ENCODE peak calls at places on chromosome 15, in four cellular contexts. P, E, S and W are unnamed samples.

GRCh38 chr15:90915808-90916440 is 12.8 kb downstream of the MAN2A2 start:
- DNase-seq in E (peak), S (no peak), P (no peak), W (peak)

GRCh38 chr15:82176528-82176927 is 86.0 kb downstream of the EFL1 start:
- DNase-seq in P (no peak), S (no peak), E (peak), W (no peak)

GRCh38 chr15:68436680-68437079 is 4.7 kb upstream of the ITGA11 start:
- DNase-seq in P (no peak), E (no peak), S (no peak), W (no peak)

GRCh38 chr15:101532865-101533264 is 43.4 kb upstream of the PCSK6 start:
- DNase-seq in E (no peak), P (no peak), S (no peak), W (no peak)

GRCh38 chr15:82571722-82572222 is 31.5 kb upstream of the RPS17 start:
- DNase-seq in P (no peak), S (no peak), E (peak), W (no peak)

GRCh38 chr15:93124126-93124525 is 35.1 kb upstream of the RGMA start:
- DNase-seq in E (no peak), P (no peak), S (no peak), W (no peak)

GRCh38 chr15:58146734-58147133 is 8.6 kb downstream of the AQP9 start:
- DNase-seq in P (no peak), S (no peak), E (no peak), W (peak)

GRCh38 chr15:74200394-74200793 is 2.2 kb downstream of the STRA6 start:
- DNase-seq in P (no peak), S (no peak), E (no peak), W (peak)

GRCh38 chr15:68304611-68305337 is 27.2 kb downstream of the FEM1B start:
- DNase-seq in E (no peak), S (no peak), P (no peak), W (no peak)

GRCh38 chr15:48634934-48635333 is 10.6 kb downstream of the FBN1 start:
- DNase-seq in S (no peak), P (no peak), E (no peak), W (no peak)

GRCh38 chr15:66863382-66864085 is 161.5 kb downstream of the SMAD6 start:
- DNase-seq in P (no peak), S (no peak), E (no peak), W (no peak)

GRCh38 chr15:80926126-80926525 is 63.5 kb downstream of the MESD start:
- DNase-seq in P (no peak), E (no peak), S (no peak), W (no peak)

GRCh38 chr15:57662802-57663201 is 43.7 kb upstream of the POLR2M start:
- DNase-seq in E (no peak), S (no peak), P (no peak), W (no peak)

GRCh38 chr15:28274211-28274610 is 47.8 kb downstream of the HERC2 start:
- DNase-seq in E (no peak), S (no peak), P (no peak), W (no peak)

GRCh38 chr15:89199734-89200133 is 21.6 kb downstream of the RLBP1 start:
- DNase-seq in S (no peak), P (no peak), E (no peak), W (no peak)

GRCh38 chr15:43887901-43888300 is 61.1 kb downstream of the WDR76 start:
- DNase-seq in P (no peak), E (no peak), S (no peak), W (no peak)

DNA sequence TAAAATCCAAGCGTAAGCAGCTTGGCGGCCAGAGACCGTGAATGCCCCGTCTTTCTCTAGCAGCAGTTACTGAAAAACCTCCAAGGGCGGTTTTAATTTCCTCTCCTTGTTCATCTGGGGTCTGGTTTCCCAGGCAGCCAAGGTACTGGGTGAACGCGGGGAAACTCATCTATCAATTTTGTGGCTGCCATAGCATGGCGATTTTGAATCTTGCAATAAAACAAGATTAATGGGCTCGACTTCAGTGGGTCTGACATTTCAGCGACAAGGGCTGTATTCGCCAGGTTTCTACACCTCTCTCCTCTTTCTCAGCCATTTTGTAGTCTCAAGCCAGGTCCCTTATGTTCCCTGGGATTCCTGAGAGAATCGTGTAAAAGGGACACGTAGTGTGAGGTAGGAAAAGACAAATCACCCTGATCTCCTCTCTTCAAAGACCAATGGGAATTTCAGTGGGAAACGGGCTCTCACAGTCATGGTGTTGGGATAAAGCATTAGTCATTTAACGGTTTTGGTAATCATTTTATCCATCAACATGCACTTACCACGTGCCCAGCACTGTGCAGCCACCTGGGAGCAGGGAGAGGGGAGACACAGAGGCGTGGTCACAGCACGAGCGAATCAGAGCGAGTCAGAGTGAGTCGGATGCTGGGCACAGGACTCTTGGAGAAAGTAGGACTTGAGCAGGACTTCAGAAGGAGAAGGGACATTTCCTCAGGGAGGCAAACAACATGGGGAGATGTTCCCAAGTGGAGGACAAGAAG is 130.6 kb downstream of the MINAR1 start:
- DNase-seq in E (no peak), P (no peak), S (no peak), W (no peak)
- TF ChIP-seq SPI1 in E (no peak), P (no peak), S (no peak), W (no peak)

GRCh38 chr15:70508561-70509281 is 254.6 kb downstream of the UACA start:
- DNase-seq in S (no peak), P (no peak), E (no peak), W (no peak)
- TF ChIP-seq SPI1 in S (no peak), P (no peak), E (no peak), W (no peak)

DNA sequence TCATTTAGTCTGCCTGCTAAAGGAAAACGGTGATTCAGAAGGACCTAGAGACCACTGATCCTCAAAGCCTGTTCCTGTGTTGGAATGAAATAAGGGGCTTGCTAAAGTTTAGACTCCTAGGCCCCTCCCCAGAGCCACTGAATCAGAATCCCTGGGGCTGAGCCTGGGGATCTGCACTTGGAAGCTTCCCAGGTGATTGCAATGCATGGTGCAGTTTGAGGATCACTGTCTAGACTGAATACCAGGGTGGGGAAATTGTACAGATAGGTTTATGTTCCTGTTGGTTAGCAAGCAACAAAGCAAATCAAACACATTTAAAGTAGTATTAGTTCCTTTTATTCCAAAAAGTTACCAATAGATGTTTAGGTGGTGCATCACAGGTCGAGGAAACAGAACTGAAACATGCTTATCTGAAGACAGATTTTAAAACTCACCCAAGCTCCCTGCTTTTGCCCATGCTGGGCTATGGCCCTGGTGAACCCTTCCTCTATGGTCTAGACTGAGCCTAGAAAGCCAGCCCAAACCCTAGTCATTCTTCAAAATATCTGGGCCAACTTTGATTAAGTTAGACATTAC is 29.7 kb upstream of the SPTBN5 start:
- DNase-seq in E (no peak), P (no peak), S (no peak), W (no peak)
- TF ChIP-seq SPI1 in E (no peak), P (no peak), S (peak), W (no peak)

DNA sequence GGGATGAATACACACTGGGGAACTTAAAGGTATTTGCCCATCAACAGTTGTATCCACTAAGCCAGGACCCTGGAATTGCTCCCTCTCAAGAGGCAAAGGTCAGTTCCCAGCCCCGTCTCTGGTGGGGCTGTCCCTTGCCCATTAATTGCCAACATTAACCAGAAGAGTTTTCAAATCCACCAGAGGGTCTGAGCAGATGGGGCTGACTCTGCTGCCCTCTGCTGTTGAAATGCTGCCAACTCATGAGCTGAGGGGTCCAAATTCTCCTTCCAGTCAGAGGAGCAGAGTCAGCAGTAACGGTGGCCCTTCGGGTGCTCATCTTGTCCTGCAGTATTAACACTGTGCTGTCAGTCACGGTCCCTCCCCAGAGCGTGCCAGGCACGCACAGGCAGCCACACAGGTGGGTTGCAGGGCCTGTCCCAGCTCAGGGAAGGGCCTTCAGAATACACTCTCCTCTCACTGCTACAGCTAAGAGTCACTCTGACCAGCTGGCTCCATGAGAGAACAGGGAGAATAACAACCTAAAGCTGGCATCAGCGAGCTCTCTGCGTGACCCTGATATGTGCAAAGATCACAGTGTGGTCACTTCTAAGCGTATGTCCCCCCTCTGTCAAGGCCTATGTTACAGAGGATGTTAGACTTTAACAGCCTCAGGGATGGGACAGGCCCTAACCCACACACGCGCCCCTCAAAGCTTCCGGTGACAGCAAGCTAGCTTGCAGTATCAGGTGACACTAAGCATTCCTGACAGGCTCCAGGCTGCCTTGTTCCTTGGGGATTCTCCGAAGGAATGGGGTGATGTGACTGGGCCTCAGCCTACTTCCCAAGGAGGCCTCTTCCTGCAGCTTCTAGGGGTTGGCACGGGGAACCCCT is 10.9 kb upstream of the SPTBN5 start:
- DNase-seq in S (peak), E (peak), P (peak), W (no peak)
- TF ChIP-seq SPI1 in S (no peak), E (no peak), P (no peak), W (no peak)

GRCh38 chr15:33313491-33313890 is 2.7 kb downstream of the RYR3 start:
- DNase-seq in S (no peak), E (no peak), P (no peak), W (no peak)
- TF ChIP-seq SPI1 in S (no peak), E (no peak), P (no peak), W (no peak)